ENCODE peak calls at places on chromosomes 4 and X, in seven cellular contexts. K is right lobe of liver, F is left ventricle myocardium inferior, L is IMR-90, D is tibial nerve, H is lower lobe of right lung, E is astrocyte. N is an unnamed sample.

GRCh38 chrX:122835886-122836285 is 348.2 kb upstream of the GRIA3 start:
- DNase-seq in K (no peak), F (no peak), L (no peak), D (no peak), H (no peak), E (peak), N (no peak)

GRCh38 chr4:88216395-88216794 is 58.0 kb upstream of the ABCG2 start:
- DNase-seq in K (peak), F (no peak), L (no peak), D (no peak), H (no peak), E (no peak), N (no peak)

GRCh38 chr4:179164642-179165338 is 1722.6 kb upstream of the AGA start:
- DNase-seq in K (no peak), F (no peak), L (no peak), D (no peak), H (no peak), E (no peak), N (no peak)

GRCh38 chr4:56691425-56691824 is 10.3 kb upstream of the HOPX start:
- DNase-seq in K (no peak), F (no peak), L (no peak), D (no peak), H (no peak), E (no peak), N (no peak)

GRCh38 chrX:150575415-150575814 is 7.0 kb downstream of the MTM1 start:
- DNase-seq in K (no peak), F (no peak), L (peak), D (no peak), H (no peak), E (peak), N (no peak)

GRCh38 chrX:28920554-28920953 is 333.3 kb downstream of the IL1RAPL1 start:
- DNase-seq in K (no peak), F (no peak), L (peak), D (no peak), H (no peak), E (peak), N (no peak)

GRCh38 chrX:102154900-102155805 is 624 bp downstream of the BEX5 start:
- DNase-seq in K (no peak), F (no peak), L (no peak), D (no peak), H (no peak), E (no peak), N (no peak)

GRCh38 chr4:41976775-41977516 is 4.6 kb upstream of the DCAF4L1 start:
- DNase-seq in K (no peak), F (no peak), L (peak), D (no peak), H (no peak), E (no peak), N (no peak)

GRCh38 chr4:140156529-140157171 is 2.7 kb upstream of the MAML3 start:
- DNase-seq in K (no peak), F (no peak), L (no peak), D (no peak), H (no peak), E (no peak), N (no peak)

GRCh38 chr4:41135761-41136160 is 78.6 kb downstream of the APBB2 start:
- DNase-seq in K (no peak), F (no peak), L (no peak), D (no peak), H (no peak), E (no peak), N (no peak)

GRCh38 chr4:94527556-94528233 is 76.0 kb downstream of the PDLIM5 start:
- DNase-seq in K (no peak), F (no peak), L (no peak), D (no peak), H (no peak), E (no peak), N (no peak)

GRCh38 chrX:55342533-55343501 is 78.1 kb upstream of the PAGE3 start:
- DNase-seq in K (peak), F (no peak), L (no peak), D (peak), H (no peak), E (no peak), N (peak)

GRCh38 chrX:20063153-20063552 is 53.6 kb downstream of the MAP7D2 start:
- DNase-seq in K (no peak), F (no peak), L (no peak), D (no peak), H (no peak), E (no peak), N (no peak)

GRCh38 chr4:830776-831482 is 5.0 kb upstream of the CPLX1 start:
- DNase-seq in K (no peak), F (no peak), L (no peak), D (no peak), H (peak), E (no peak), N (no peak)

GRCh38 chr4:88734403-88734949 is 36.8 kb upstream of the NAP1L5 start:
- DNase-seq in K (no peak), F (no peak), L (peak), D (no peak), H (no peak), E (no peak), N (no peak)

GRCh38 chrX:21503593-21503992 is 129.4 kb downstream of the CNKSR2 start:
- DNase-seq in K (no peak), F (no peak), L (no peak), D (no peak), H (no peak), E (no peak), N (no peak)

GRCh38 chr4:185261971-185262370 is 52.6 kb downstream of the SNX25 start:
- DNase-seq in K (no peak), F (no peak), L (no peak), D (no peak), H (no peak), E (no peak), N (no peak)

GRCh38 chr4:24519649-24520048 is 64.7 kb downstream of the DHX15 start:
- DNase-seq in K (no peak), F (no peak), L (peak), D (no peak), H (no peak), E (peak), N (no peak)

GRCh38 chrX:71492086-71493065 is 40.5 kb upstream of the OGT start:
- DNase-seq in K (peak), F (peak), L (peak), D (peak), H (peak), E (peak), N (peak)

GRCh38 chrX:74578137-74578536 is 36.3 kb downstream of the RLIM start:
- DNase-seq in K (no peak), F (no peak), L (no peak), D (no peak), H (no peak), E (no peak), N (no peak)

GRCh38 chr4:149980941-149981340 is 97.3 kb upstream of the DCLK2 start:
- DNase-seq in K (no peak), F (peak), L (peak), D (peak), H (no peak), E (peak), N (peak)

GRCh38 chr4:57109847-57110634 is at the start of gene IGFBP7:
- DNase-seq in K (peak), F (peak), L (no peak), D (no peak), H (peak), E (no peak), N (peak)

GRCh38 chr4:185805262-185805802 is 6.7 kb downstream of the SORBS2 start:
- DNase-seq in K (no peak), F (no peak), L (no peak), D (no peak), H (no peak), E (no peak), N (no peak)

GRCh38 chrX:53073115-53073581 is 9.0 kb upstream of the TSPYL2 start:
- DNase-seq in K (no peak), F (no peak), L (no peak), D (no peak), H (no peak), E (no peak), N (no peak)

GRCh38 chr4:112348488-112349158 is 51.5 kb downstream of the ALPK1 start:
- DNase-seq in K (no peak), F (peak), L (peak), D (peak), H (no peak), E (peak), N (peak)

GRCh38 chr4:87698394-87698793 is 48.3 kb downstream of the DMP1 start:
- DNase-seq in K (no peak), F (no peak), L (no peak), D (no peak), H (no peak), E (no peak), N (no peak)

DNA sequence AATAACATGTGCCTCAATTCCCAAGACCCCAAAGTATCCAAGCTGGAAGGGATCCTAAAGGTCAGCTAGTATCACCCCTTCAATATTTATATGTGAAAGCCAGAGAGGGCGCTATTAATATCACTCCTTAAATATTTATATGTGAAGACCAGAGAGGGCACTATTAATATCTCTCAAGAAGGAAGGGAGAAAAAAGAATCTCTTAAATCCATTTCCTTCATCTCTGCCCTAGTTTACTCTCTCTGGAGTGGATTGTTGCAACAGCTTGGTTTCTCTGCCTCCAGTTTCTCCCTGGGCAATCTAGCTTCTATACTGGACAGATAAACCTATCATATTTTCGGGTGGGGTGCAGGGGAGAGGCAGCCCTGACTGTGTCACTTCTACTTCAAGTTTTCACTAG is 31.6 kb upstream of the MSN start:
- DNase-seq in K (no peak), F (no peak), L (no peak), D (no peak), H (no peak), E (no peak), N (no peak)
- TF ChIP-seq CTCF in K (no peak), F (no peak), L (no peak), D (no peak), H (no peak), E (no peak), N (no peak)

GRCh38 chrX:120429776-120430535 is 39.1 kb downstream of the LAMP2 start:
- DNase-seq in K (no peak), F (no peak), L (no peak), D (no peak), H (no peak), E (no peak), N (no peak)

GRCh38 chrX:120428309-120428708 is 40.8 kb downstream of the LAMP2 start:
- DNase-seq in K (no peak), F (no peak), L (no peak), D (no peak), H (no peak), E (no peak), N (no peak)

DNA sequence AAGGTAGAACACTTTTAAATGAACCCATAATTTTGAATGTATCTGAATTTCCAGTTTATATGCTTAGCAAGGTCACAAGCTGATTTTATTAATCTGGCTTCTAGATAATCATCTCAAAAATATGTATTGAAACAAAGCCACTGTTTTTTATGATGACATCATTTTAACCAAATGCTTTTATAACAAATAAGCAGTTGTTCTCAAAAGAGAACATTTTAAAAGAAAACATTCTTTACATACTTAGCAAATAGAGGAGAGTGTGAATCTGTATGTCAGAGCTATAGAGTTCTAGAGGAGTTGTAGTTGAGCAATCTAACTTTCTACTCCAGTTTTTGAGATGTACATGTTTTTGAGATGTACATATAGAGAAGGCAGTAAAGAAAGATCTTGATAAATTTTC is 42.5 kb downstream of the LAMP2 start:
- DNase-seq in K (no peak), F (no peak), L (peak), D (no peak), H (no peak), E (peak), N (no peak)
- H3K27ac ChIP-seq in K (no peak), F (no peak), L (no peak), D (peak), H (no peak), E (no peak), N (no peak)

DNA sequence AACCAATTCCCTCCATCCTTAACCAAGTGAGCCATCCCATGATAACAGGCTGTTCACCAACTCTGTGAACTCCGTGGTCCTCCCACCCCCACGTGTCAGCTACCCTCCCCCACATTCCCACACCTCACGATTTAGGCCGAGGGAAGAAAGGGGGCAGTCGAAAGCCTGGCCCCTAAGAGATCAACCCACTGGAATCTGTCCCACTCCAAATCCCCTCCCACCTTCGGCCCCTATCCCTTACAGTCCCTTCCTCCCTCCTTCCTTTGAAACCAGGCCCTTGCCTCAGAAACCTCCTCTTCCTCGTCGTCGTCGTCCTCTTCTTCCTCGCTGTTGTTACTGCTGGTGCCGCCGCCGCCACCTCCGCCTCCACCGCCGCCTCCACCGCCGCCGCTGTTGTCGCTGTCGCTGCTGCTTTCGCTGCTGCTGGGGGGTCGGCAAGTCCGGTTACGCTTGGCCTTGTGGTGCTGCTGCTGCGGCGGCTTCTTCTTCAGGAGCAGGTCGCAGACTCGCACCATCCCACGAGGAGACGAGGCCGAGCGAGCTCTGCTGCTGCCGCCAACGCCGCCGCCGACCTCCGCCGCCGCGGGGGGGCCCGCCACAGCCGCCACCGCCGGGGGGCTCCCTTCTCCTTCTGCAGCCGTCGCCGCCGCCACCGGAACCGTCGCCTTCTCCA is 467 bp downstream of the ANKRD17 start:
- DNase-seq in K (peak), F (no peak), L (peak), D (peak), H (no peak), E (peak), N (peak)
- TF ChIP-seq CTCF in K (peak), F (peak), L (peak), D (peak), H (peak), E (no peak), N (peak)

GRCh38 chrX:130340271-130340670 is 552 bp downstream of the SLC25A14 start:
- DNase-seq in K (no peak), F (no peak), L (no peak), D (no peak), H (no peak), E (no peak), N (no peak)
- H3K27ac ChIP-seq in K (no peak), F (peak), L (no peak), D (peak), H (peak), E (peak), N (peak)

GRCh38 chrX:110167952-110168451 is 149.9 kb downstream of the AMMECR1 start:
- DNase-seq in K (no peak), F (no peak), L (no peak), D (no peak), H (peak), E (peak), N (no peak)
- TF ChIP-seq CTCF in K (peak), F (peak), L (peak), D (peak), H (peak), E (peak), N (peak)

GRCh38 chrX:153396320-153397195 is 4.6 kb downstream of the PNMA6E start:
- DNase-seq in K (no peak), F (no peak), L (no peak), D (no peak), H (no peak), E (no peak), N (no peak)
- H3K27ac ChIP-seq in K (no peak), F (no peak), L (no peak), D (no peak), H (no peak), E (no peak), N (no peak)

GRCh38 chr4:109574443-109574850 is 14.4 kb downstream of the MCUB start:
- DNase-seq in K (no peak), F (no peak), L (no peak), D (no peak), H (no peak), E (no peak), N (no peak)
- TF ChIP-seq CTCF in K (peak), F (peak), L (no peak), D (no peak), H (peak), E (no peak), N (peak)

N was measured in heart left ventricle.